ENCODE peak calls at places on chromosome 19, in nine cellular contexts. One of them, this sample, is unnamed.

GRCh38 chr19:3171894-3172679 is 6.5 kb upstream of the S1PR4 start:
- ATAC-seq in activated B cell treated with CpG ODN at 0.5 μM for 24 hours: peak
- ATAC-seq in stimulated activated memory B cell treated with anti-CD40 and anti-IgM and Interleukin-4, amounts not matched to agents 10 μg/mL and 1 μg/mL and 100 μg/mL, for 72 hours: peak
- ATAC-seq in left lung: peak
- ATAC-seq in K562: no peak
- ATAC-seq in activated naive CD4-positive, alpha-beta T cell treated with anti-CD3 and anti-CD28 coated beads, Interleukin-2, amount 50 U/mL, for 72 hours: peak
- ATAC-seq in CD8-positive, alpha-beta T cell: no peak
- ATAC-seq in activated T-cell treated with anti-CD3 and anti-CD28 coated beads, Interleukin-2, amount 50 U/mL, for 4 hours: no peak
- ATAC-seq in SK-N-SH treated with all-trans-retinoic acid at 6 μM for 48 hours: no peak
- ATAC-seq in this sample: peak

GRCh38 chr19:33171222-33171795 is 22.8 kb upstream of the LRP3 start:
- ATAC-seq in activated B cell treated with CpG ODN at 0.5 μM for 24 hours: no peak
- ATAC-seq in stimulated activated memory B cell treated with anti-CD40 and anti-IgM and Interleukin-4, amounts not matched to agents 10 μg/mL and 1 μg/mL and 100 μg/mL, for 72 hours: no peak
- ATAC-seq in left lung: no peak
- ATAC-seq in K562: no peak
- ATAC-seq in activated naive CD4-positive, alpha-beta T cell treated with anti-CD3 and anti-CD28 coated beads, Interleukin-2, amount 50 U/mL, for 72 hours: no peak
- ATAC-seq in CD8-positive, alpha-beta T cell: no peak
- ATAC-seq in activated T-cell treated with anti-CD3 and anti-CD28 coated beads, Interleukin-2, amount 50 U/mL, for 4 hours: no peak
- ATAC-seq in SK-N-SH treated with all-trans-retinoic acid at 6 μM for 48 hours: no peak
- ATAC-seq in this sample: no peak

GRCh38 chr19:618674-619285 is 14.6 kb downstream of the POLRMT start:
- ATAC-seq in activated B cell treated with CpG ODN at 0.5 μM for 24 hours: no peak
- ATAC-seq in stimulated activated memory B cell treated with anti-CD40 and anti-IgM and Interleukin-4, amounts not matched to agents 10 μg/mL and 1 μg/mL and 100 μg/mL, for 72 hours: no peak
- ATAC-seq in left lung: no peak
- ATAC-seq in K562: no peak
- ATAC-seq in activated naive CD4-positive, alpha-beta T cell treated with anti-CD3 and anti-CD28 coated beads, Interleukin-2, amount 50 U/mL, for 72 hours: no peak
- ATAC-seq in CD8-positive, alpha-beta T cell: no peak
- ATAC-seq in activated T-cell treated with anti-CD3 and anti-CD28 coated beads, Interleukin-2, amount 50 U/mL, for 4 hours: no peak
- ATAC-seq in SK-N-SH treated with all-trans-retinoic acid at 6 μM for 48 hours: no peak
- ATAC-seq in this sample: no peak

GRCh38 chr19:57888107-57888493 is 737 bp downstream of the ZNF814 start:
- ATAC-seq in activated B cell treated with CpG ODN at 0.5 μM for 24 hours: no peak
- ATAC-seq in stimulated activated memory B cell treated with anti-CD40 and anti-IgM and Interleukin-4, amounts not matched to agents 10 μg/mL and 1 μg/mL and 100 μg/mL, for 72 hours: peak
- ATAC-seq in left lung: peak
- ATAC-seq in K562: no peak
- ATAC-seq in activated naive CD4-positive, alpha-beta T cell treated with anti-CD3 and anti-CD28 coated beads, Interleukin-2, amount 50 U/mL, for 72 hours: no peak
- ATAC-seq in CD8-positive, alpha-beta T cell: no peak
- ATAC-seq in activated T-cell treated with anti-CD3 and anti-CD28 coated beads, Interleukin-2, amount 50 U/mL, for 4 hours: peak
- ATAC-seq in SK-N-SH treated with all-trans-retinoic acid at 6 μM for 48 hours: no peak
- ATAC-seq in this sample: no peak

GRCh38 chr19:40704491-40705361 is 12.0 kb downstream of the COQ8B start:
- ATAC-seq in activated B cell treated with CpG ODN at 0.5 μM for 24 hours: no peak
- ATAC-seq in stimulated activated memory B cell treated with anti-CD40 and anti-IgM and Interleukin-4, amounts not matched to agents 10 μg/mL and 1 μg/mL and 100 μg/mL, for 72 hours: no peak
- ATAC-seq in left lung: no peak
- ATAC-seq in K562: peak
- ATAC-seq in activated naive CD4-positive, alpha-beta T cell treated with anti-CD3 and anti-CD28 coated beads, Interleukin-2, amount 50 U/mL, for 72 hours: no peak
- ATAC-seq in CD8-positive, alpha-beta T cell: no peak
- ATAC-seq in activated T-cell treated with anti-CD3 and anti-CD28 coated beads, Interleukin-2, amount 50 U/mL, for 4 hours: no peak
- ATAC-seq in SK-N-SH treated with all-trans-retinoic acid at 6 μM for 48 hours: no peak
- ATAC-seq in this sample: no peak

GRCh38 chr19:55301459-55302331 is 17.9 kb downstream of the BRSK1 start:
- ATAC-seq in activated B cell treated with CpG ODN at 0.5 μM for 24 hours: peak
- ATAC-seq in stimulated activated memory B cell treated with anti-CD40 and anti-IgM and Interleukin-4, amounts not matched to agents 10 μg/mL and 1 μg/mL and 100 μg/mL, for 72 hours: peak
- ATAC-seq in left lung: peak
- ATAC-seq in K562: peak
- ATAC-seq in activated naive CD4-positive, alpha-beta T cell treated with anti-CD3 and anti-CD28 coated beads, Interleukin-2, amount 50 U/mL, for 72 hours: peak
- ATAC-seq in CD8-positive, alpha-beta T cell: peak
- ATAC-seq in activated T-cell treated with anti-CD3 and anti-CD28 coated beads, Interleukin-2, amount 50 U/mL, for 4 hours: peak
- ATAC-seq in SK-N-SH treated with all-trans-retinoic acid at 6 μM for 48 hours: peak
- ATAC-seq in this sample: peak

GRCh38 chr19:54482889-54483288 is 9.8 kb upstream of the CDC42EP5 start:
- ATAC-seq in activated B cell treated with CpG ODN at 0.5 μM for 24 hours: no peak
- ATAC-seq in stimulated activated memory B cell treated with anti-CD40 and anti-IgM and Interleukin-4, amounts not matched to agents 10 μg/mL and 1 μg/mL and 100 μg/mL, for 72 hours: no peak
- ATAC-seq in left lung: no peak
- ATAC-seq in K562: no peak
- ATAC-seq in activated naive CD4-positive, alpha-beta T cell treated with anti-CD3 and anti-CD28 coated beads, Interleukin-2, amount 50 U/mL, for 72 hours: no peak
- ATAC-seq in CD8-positive, alpha-beta T cell: no peak
- ATAC-seq in activated T-cell treated with anti-CD3 and anti-CD28 coated beads, Interleukin-2, amount 50 U/mL, for 4 hours: no peak
- ATAC-seq in SK-N-SH treated with all-trans-retinoic acid at 6 μM for 48 hours: no peak
- ATAC-seq in this sample: no peak

GRCh38 chr19:18440936-18441803 is 3.2 kb upstream of the ISYNA1 start:
- ATAC-seq in activated B cell treated with CpG ODN at 0.5 μM for 24 hours: no peak
- ATAC-seq in stimulated activated memory B cell treated with anti-CD40 and anti-IgM and Interleukin-4, amounts not matched to agents 10 μg/mL and 1 μg/mL and 100 μg/mL, for 72 hours: no peak
- ATAC-seq in left lung: no peak
- ATAC-seq in K562: no peak
- ATAC-seq in activated naive CD4-positive, alpha-beta T cell treated with anti-CD3 and anti-CD28 coated beads, Interleukin-2, amount 50 U/mL, for 72 hours: no peak
- ATAC-seq in CD8-positive, alpha-beta T cell: no peak
- ATAC-seq in activated T-cell treated with anti-CD3 and anti-CD28 coated beads, Interleukin-2, amount 50 U/mL, for 4 hours: no peak
- ATAC-seq in SK-N-SH treated with all-trans-retinoic acid at 6 μM for 48 hours: no peak
- ATAC-seq in this sample: no peak

GRCh38 chr19:18961767-18962423 is 20.9 kb upstream of the HOMER3 start:
- ATAC-seq in activated B cell treated with CpG ODN at 0.5 μM for 24 hours: no peak
- ATAC-seq in stimulated activated memory B cell treated with anti-CD40 and anti-IgM and Interleukin-4, amounts not matched to agents 10 μg/mL and 1 μg/mL and 100 μg/mL, for 72 hours: no peak
- ATAC-seq in left lung: no peak
- ATAC-seq in K562: peak
- ATAC-seq in activated naive CD4-positive, alpha-beta T cell treated with anti-CD3 and anti-CD28 coated beads, Interleukin-2, amount 50 U/mL, for 72 hours: peak
- ATAC-seq in CD8-positive, alpha-beta T cell: peak
- ATAC-seq in activated T-cell treated with anti-CD3 and anti-CD28 coated beads, Interleukin-2, amount 50 U/mL, for 4 hours: peak
- ATAC-seq in SK-N-SH treated with all-trans-retinoic acid at 6 μM for 48 hours: peak
- ATAC-seq in this sample: no peak

GRCh38 chr19:38700933-38701454 is 43.3 kb downstream of the CAPN12 start:
- ATAC-seq in activated B cell treated with CpG ODN at 0.5 μM for 24 hours: no peak
- ATAC-seq in stimulated activated memory B cell treated with anti-CD40 and anti-IgM and Interleukin-4, amounts not matched to agents 10 μg/mL and 1 μg/mL and 100 μg/mL, for 72 hours: no peak
- ATAC-seq in left lung: no peak
- ATAC-seq in K562: no peak
- ATAC-seq in activated naive CD4-positive, alpha-beta T cell treated with anti-CD3 and anti-CD28 coated beads, Interleukin-2, amount 50 U/mL, for 72 hours: no peak
- ATAC-seq in CD8-positive, alpha-beta T cell: no peak
- ATAC-seq in activated T-cell treated with anti-CD3 and anti-CD28 coated beads, Interleukin-2, amount 50 U/mL, for 4 hours: no peak
- ATAC-seq in SK-N-SH treated with all-trans-retinoic acid at 6 μM for 48 hours: no peak
- ATAC-seq in this sample: no peak

GRCh38 chr19:12784394-12784870 is 6.9 kb upstream of the JUNB start:
- ATAC-seq in activated B cell treated with CpG ODN at 0.5 μM for 24 hours: no peak
- ATAC-seq in stimulated activated memory B cell treated with anti-CD40 and anti-IgM and Interleukin-4, amounts not matched to agents 10 μg/mL and 1 μg/mL and 100 μg/mL, for 72 hours: no peak
- ATAC-seq in left lung: no peak
- ATAC-seq in K562: peak
- ATAC-seq in activated naive CD4-positive, alpha-beta T cell treated with anti-CD3 and anti-CD28 coated beads, Interleukin-2, amount 50 U/mL, for 72 hours: no peak
- ATAC-seq in CD8-positive, alpha-beta T cell: peak
- ATAC-seq in activated T-cell treated with anti-CD3 and anti-CD28 coated beads, Interleukin-2, amount 50 U/mL, for 4 hours: no peak
- ATAC-seq in SK-N-SH treated with all-trans-retinoic acid at 6 μM for 48 hours: no peak
- ATAC-seq in this sample: peak

GRCh38 chr19:51271015-51271600 is 20.2 kb downstream of the SIGLECL1 start:
- ATAC-seq in activated B cell treated with CpG ODN at 0.5 μM for 24 hours: no peak
- ATAC-seq in stimulated activated memory B cell treated with anti-CD40 and anti-IgM and Interleukin-4, amounts not matched to agents 10 μg/mL and 1 μg/mL and 100 μg/mL, for 72 hours: no peak
- ATAC-seq in left lung: no peak
- ATAC-seq in K562: peak
- ATAC-seq in activated naive CD4-positive, alpha-beta T cell treated with anti-CD3 and anti-CD28 coated beads, Interleukin-2, amount 50 U/mL, for 72 hours: no peak
- ATAC-seq in CD8-positive, alpha-beta T cell: no peak
- ATAC-seq in activated T-cell treated with anti-CD3 and anti-CD28 coated beads, Interleukin-2, amount 50 U/mL, for 4 hours: no peak
- ATAC-seq in SK-N-SH treated with all-trans-retinoic acid at 6 μM for 48 hours: no peak
- ATAC-seq in this sample: no peak

GRCh38 chr19:4134351-4134750 is 10.4 kb upstream of the MAP2K2 start:
- ATAC-seq in activated B cell treated with CpG ODN at 0.5 μM for 24 hours: no peak
- ATAC-seq in stimulated activated memory B cell treated with anti-CD40 and anti-IgM and Interleukin-4, amounts not matched to agents 10 μg/mL and 1 μg/mL and 100 μg/mL, for 72 hours: no peak
- ATAC-seq in left lung: no peak
- ATAC-seq in K562: no peak
- ATAC-seq in activated naive CD4-positive, alpha-beta T cell treated with anti-CD3 and anti-CD28 coated beads, Interleukin-2, amount 50 U/mL, for 72 hours: no peak
- ATAC-seq in CD8-positive, alpha-beta T cell: no peak
- ATAC-seq in activated T-cell treated with anti-CD3 and anti-CD28 coated beads, Interleukin-2, amount 50 U/mL, for 4 hours: no peak
- ATAC-seq in SK-N-SH treated with all-trans-retinoic acid at 6 μM for 48 hours: peak
- ATAC-seq in this sample: no peak

GRCh38 chr19:38289955-38290354 is 14.1 kb upstream of the C19orf33 start:
- ATAC-seq in activated B cell treated with CpG ODN at 0.5 μM for 24 hours: no peak
- ATAC-seq in stimulated activated memory B cell treated with anti-CD40 and anti-IgM and Interleukin-4, amounts not matched to agents 10 μg/mL and 1 μg/mL and 100 μg/mL, for 72 hours: no peak
- ATAC-seq in left lung: no peak
- ATAC-seq in K562: no peak
- ATAC-seq in activated naive CD4-positive, alpha-beta T cell treated with anti-CD3 and anti-CD28 coated beads, Interleukin-2, amount 50 U/mL, for 72 hours: no peak
- ATAC-seq in CD8-positive, alpha-beta T cell: no peak
- ATAC-seq in activated T-cell treated with anti-CD3 and anti-CD28 coated beads, Interleukin-2, amount 50 U/mL, for 4 hours: no peak
- ATAC-seq in SK-N-SH treated with all-trans-retinoic acid at 6 μM for 48 hours: no peak
- ATAC-seq in this sample: no peak

GRCh38 chr19:58558066-58558622 is at the start of gene UBE2M:
- ATAC-seq in activated B cell treated with CpG ODN at 0.5 μM for 24 hours: peak
- ATAC-seq in stimulated activated memory B cell treated with anti-CD40 and anti-IgM and Interleukin-4, amounts not matched to agents 10 μg/mL and 1 μg/mL and 100 μg/mL, for 72 hours: peak
- ATAC-seq in left lung: no peak
- ATAC-seq in K562: no peak
- ATAC-seq in activated naive CD4-positive, alpha-beta T cell treated with anti-CD3 and anti-CD28 coated beads, Interleukin-2, amount 50 U/mL, for 72 hours: peak
- ATAC-seq in CD8-positive, alpha-beta T cell: peak
- ATAC-seq in activated T-cell treated with anti-CD3 and anti-CD28 coated beads, Interleukin-2, amount 50 U/mL, for 4 hours: peak
- ATAC-seq in SK-N-SH treated with all-trans-retinoic acid at 6 μM for 48 hours: no peak
- ATAC-seq in this sample: peak

GRCh38 chr19:33490041-33490451 is 31.5 kb downstream of the PEPD start:
- ATAC-seq in activated B cell treated with CpG ODN at 0.5 μM for 24 hours: no peak
- ATAC-seq in stimulated activated memory B cell treated with anti-CD40 and anti-IgM and Interleukin-4, amounts not matched to agents 10 μg/mL and 1 μg/mL and 100 μg/mL, for 72 hours: no peak
- ATAC-seq in left lung: no peak
- ATAC-seq in K562: no peak
- ATAC-seq in activated naive CD4-positive, alpha-beta T cell treated with anti-CD3 and anti-CD28 coated beads, Interleukin-2, amount 50 U/mL, for 72 hours: no peak
- ATAC-seq in CD8-positive, alpha-beta T cell: no peak
- ATAC-seq in activated T-cell treated with anti-CD3 and anti-CD28 coated beads, Interleukin-2, amount 50 U/mL, for 4 hours: no peak
- ATAC-seq in SK-N-SH treated with all-trans-retinoic acid at 6 μM for 48 hours: no peak
- ATAC-seq in this sample: no peak

GRCh38 chr19:4373601-4374441 is 26.5 kb downstream of the SH3GL1 start:
- ATAC-seq in activated B cell treated with CpG ODN at 0.5 μM for 24 hours: no peak
- ATAC-seq in stimulated activated memory B cell treated with anti-CD40 and anti-IgM and Interleukin-4, amounts not matched to agents 10 μg/mL and 1 μg/mL and 100 μg/mL, for 72 hours: no peak
- ATAC-seq in left lung: no peak
- ATAC-seq in K562: no peak
- ATAC-seq in activated naive CD4-positive, alpha-beta T cell treated with anti-CD3 and anti-CD28 coated beads, Interleukin-2, amount 50 U/mL, for 72 hours: no peak
- ATAC-seq in CD8-positive, alpha-beta T cell: no peak
- ATAC-seq in activated T-cell treated with anti-CD3 and anti-CD28 coated beads, Interleukin-2, amount 50 U/mL, for 4 hours: no peak
- ATAC-seq in SK-N-SH treated with all-trans-retinoic acid at 6 μM for 48 hours: no peak
- ATAC-seq in this sample: no peak

GRCh38 chr19:16618248-16618647 is 9.8 kb downstream of the MED26 start:
- ATAC-seq in activated B cell treated with CpG ODN at 0.5 μM for 24 hours: peak
- ATAC-seq in stimulated activated memory B cell treated with anti-CD40 and anti-IgM and Interleukin-4, amounts not matched to agents 10 μg/mL and 1 μg/mL and 100 μg/mL, for 72 hours: no peak
- ATAC-seq in left lung: no peak
- ATAC-seq in K562: no peak
- ATAC-seq in activated naive CD4-positive, alpha-beta T cell treated with anti-CD3 and anti-CD28 coated beads, Interleukin-2, amount 50 U/mL, for 72 hours: no peak
- ATAC-seq in CD8-positive, alpha-beta T cell: no peak
- ATAC-seq in activated T-cell treated with anti-CD3 and anti-CD28 coated beads, Interleukin-2, amount 50 U/mL, for 4 hours: no peak
- ATAC-seq in SK-N-SH treated with all-trans-retinoic acid at 6 μM for 48 hours: no peak
- ATAC-seq in this sample: no peak

GRCh38 chr19:28646629-28647028 is 566.3 kb downstream of the UQCRFS1 start:
- ATAC-seq in activated B cell treated with CpG ODN at 0.5 μM for 24 hours: no peak
- ATAC-seq in stimulated activated memory B cell treated with anti-CD40 and anti-IgM and Interleukin-4, amounts not matched to agents 10 μg/mL and 1 μg/mL and 100 μg/mL, for 72 hours: no peak
- ATAC-seq in left lung: no peak
- ATAC-seq in K562: no peak
- ATAC-seq in activated naive CD4-positive, alpha-beta T cell treated with anti-CD3 and anti-CD28 coated beads, Interleukin-2, amount 50 U/mL, for 72 hours: no peak
- ATAC-seq in CD8-positive, alpha-beta T cell: no peak
- ATAC-seq in activated T-cell treated with anti-CD3 and anti-CD28 coated beads, Interleukin-2, amount 50 U/mL, for 4 hours: no peak
- ATAC-seq in SK-N-SH treated with all-trans-retinoic acid at 6 μM for 48 hours: no peak
- ATAC-seq in this sample: no peak

GRCh38 chr19:11268783-11269267 is 6.5 kb upstream of the DOCK6 start:
- ATAC-seq in activated B cell treated with CpG ODN at 0.5 μM for 24 hours: no peak
- ATAC-seq in stimulated activated memory B cell treated with anti-CD40 and anti-IgM and Interleukin-4, amounts not matched to agents 10 μg/mL and 1 μg/mL and 100 μg/mL, for 72 hours: no peak
- ATAC-seq in left lung: peak
- ATAC-seq in K562: peak
- ATAC-seq in activated naive CD4-positive, alpha-beta T cell treated with anti-CD3 and anti-CD28 coated beads, Interleukin-2, amount 50 U/mL, for 72 hours: no peak
- ATAC-seq in CD8-positive, alpha-beta T cell: no peak
- ATAC-seq in activated T-cell treated with anti-CD3 and anti-CD28 coated beads, Interleukin-2, amount 50 U/mL, for 4 hours: no peak
- ATAC-seq in SK-N-SH treated with all-trans-retinoic acid at 6 μM for 48 hours: peak
- ATAC-seq in this sample: no peak

GRCh38 chr19:36100476-36100875 is 10.5 kb upstream of the OVOL3 start:
- ATAC-seq in activated B cell treated with CpG ODN at 0.5 μM for 24 hours: no peak
- ATAC-seq in stimulated activated memory B cell treated with anti-CD40 and anti-IgM and Interleukin-4, amounts not matched to agents 10 μg/mL and 1 μg/mL and 100 μg/mL, for 72 hours: no peak
- ATAC-seq in left lung: no peak
- ATAC-seq in K562: no peak
- ATAC-seq in activated naive CD4-positive, alpha-beta T cell treated with anti-CD3 and anti-CD28 coated beads, Interleukin-2, amount 50 U/mL, for 72 hours: no peak
- ATAC-seq in CD8-positive, alpha-beta T cell: no peak
- ATAC-seq in activated T-cell treated with anti-CD3 and anti-CD28 coated beads, Interleukin-2, amount 50 U/mL, for 4 hours: no peak
- ATAC-seq in SK-N-SH treated with all-trans-retinoic acid at 6 μM for 48 hours: no peak
- ATAC-seq in this sample: no peak

GRCh38 chr19:18339703-18340102 is 695 bp upstream of the PGPEP1 start:
- ATAC-seq in activated B cell treated with CpG ODN at 0.5 μM for 24 hours: no peak
- ATAC-seq in stimulated activated memory B cell treated with anti-CD40 and anti-IgM and Interleukin-4, amounts not matched to agents 10 μg/mL and 1 μg/mL and 100 μg/mL, for 72 hours: no peak
- ATAC-seq in left lung: peak
- ATAC-seq in K562: peak
- ATAC-seq in activated naive CD4-positive, alpha-beta T cell treated with anti-CD3 and anti-CD28 coated beads, Interleukin-2, amount 50 U/mL, for 72 hours: peak
- ATAC-seq in CD8-positive, alpha-beta T cell: no peak
- ATAC-seq in activated T-cell treated with anti-CD3 and anti-CD28 coated beads, Interleukin-2, amount 50 U/mL, for 4 hours: no peak
- ATAC-seq in SK-N-SH treated with all-trans-retinoic acid at 6 μM for 48 hours: peak
- ATAC-seq in this sample: no peak

GRCh38 chr19:19132912-19133311 is 5.4 kb downstream of the TMEM161A start:
- ATAC-seq in activated B cell treated with CpG ODN at 0.5 μM for 24 hours: no peak
- ATAC-seq in stimulated activated memory B cell treated with anti-CD40 and anti-IgM and Interleukin-4, amounts not matched to agents 10 μg/mL and 1 μg/mL and 100 μg/mL, for 72 hours: no peak
- ATAC-seq in left lung: no peak
- ATAC-seq in K562: no peak
- ATAC-seq in activated naive CD4-positive, alpha-beta T cell treated with anti-CD3 and anti-CD28 coated beads, Interleukin-2, amount 50 U/mL, for 72 hours: no peak
- ATAC-seq in CD8-positive, alpha-beta T cell: no peak
- ATAC-seq in activated T-cell treated with anti-CD3 and anti-CD28 coated beads, Interleukin-2, amount 50 U/mL, for 4 hours: no peak
- ATAC-seq in SK-N-SH treated with all-trans-retinoic acid at 6 μM for 48 hours: no peak
- ATAC-seq in this sample: no peak

GRCh38 chr19:14086098-14086497 is 515 bp upstream of the C19orf67 start:
- ATAC-seq in activated B cell treated with CpG ODN at 0.5 μM for 24 hours: no peak
- ATAC-seq in stimulated activated memory B cell treated with anti-CD40 and anti-IgM and Interleukin-4, amounts not matched to agents 10 μg/mL and 1 μg/mL and 100 μg/mL, for 72 hours: no peak
- ATAC-seq in left lung: no peak
- ATAC-seq in K562: no peak
- ATAC-seq in activated naive CD4-positive, alpha-beta T cell treated with anti-CD3 and anti-CD28 coated beads, Interleukin-2, amount 50 U/mL, for 72 hours: no peak
- ATAC-seq in CD8-positive, alpha-beta T cell: no peak
- ATAC-seq in activated T-cell treated with anti-CD3 and anti-CD28 coated beads, Interleukin-2, amount 50 U/mL, for 4 hours: no peak
- ATAC-seq in SK-N-SH treated with all-trans-retinoic acid at 6 μM for 48 hours: no peak
- ATAC-seq in this sample: no peak

GRCh38 chr19:23409392-23410048 is 14.2 kb upstream of the ZNF91 start:
- ATAC-seq in activated B cell treated with CpG ODN at 0.5 μM for 24 hours: no peak
- ATAC-seq in stimulated activated memory B cell treated with anti-CD40 and anti-IgM and Interleukin-4, amounts not matched to agents 10 μg/mL and 1 μg/mL and 100 μg/mL, for 72 hours: peak
- ATAC-seq in left lung: no peak
- ATAC-seq in K562: no peak
- ATAC-seq in activated naive CD4-positive, alpha-beta T cell treated with anti-CD3 and anti-CD28 coated beads, Interleukin-2, amount 50 U/mL, for 72 hours: no peak
- ATAC-seq in CD8-positive, alpha-beta T cell: no peak
- ATAC-seq in activated T-cell treated with anti-CD3 and anti-CD28 coated beads, Interleukin-2, amount 50 U/mL, for 4 hours: no peak
- ATAC-seq in SK-N-SH treated with all-trans-retinoic acid at 6 μM for 48 hours: no peak
- ATAC-seq in this sample: no peak

GRCh38 chr19:6586726-6587092 is 4.2 kb downstream of the CD70 start:
- ATAC-seq in activated B cell treated with CpG ODN at 0.5 μM for 24 hours: no peak
- ATAC-seq in stimulated activated memory B cell treated with anti-CD40 and anti-IgM and Interleukin-4, amounts not matched to agents 10 μg/mL and 1 μg/mL and 100 μg/mL, for 72 hours: no peak
- ATAC-seq in left lung: no peak
- ATAC-seq in K562: no peak
- ATAC-seq in activated naive CD4-positive, alpha-beta T cell treated with anti-CD3 and anti-CD28 coated beads, Interleukin-2, amount 50 U/mL, for 72 hours: no peak
- ATAC-seq in CD8-positive, alpha-beta T cell: no peak
- ATAC-seq in activated T-cell treated with anti-CD3 and anti-CD28 coated beads, Interleukin-2, amount 50 U/mL, for 4 hours: no peak
- ATAC-seq in SK-N-SH treated with all-trans-retinoic acid at 6 μM for 48 hours: no peak
- ATAC-seq in this sample: no peak

GRCh38 chr19:5492813-5493409 is 37.7 kb downstream of the ZNRF4 start:
- ATAC-seq in activated B cell treated with CpG ODN at 0.5 μM for 24 hours: no peak
- ATAC-seq in stimulated activated memory B cell treated with anti-CD40 and anti-IgM and Interleukin-4, amounts not matched to agents 10 μg/mL and 1 μg/mL and 100 μg/mL, for 72 hours: no peak
- ATAC-seq in left lung: no peak
- ATAC-seq in K562: no peak
- ATAC-seq in activated naive CD4-positive, alpha-beta T cell treated with anti-CD3 and anti-CD28 coated beads, Interleukin-2, amount 50 U/mL, for 72 hours: no peak
- ATAC-seq in CD8-positive, alpha-beta T cell: no peak
- ATAC-seq in activated T-cell treated with anti-CD3 and anti-CD28 coated beads, Interleukin-2, amount 50 U/mL, for 4 hours: no peak
- ATAC-seq in SK-N-SH treated with all-trans-retinoic acid at 6 μM for 48 hours: no peak
- ATAC-seq in this sample: no peak